ENCODE peak calls at places on chromosomes 2 and 18, in nine cellular contexts. One of them, this sample, is unnamed.

GRCh38 chr2:47653909-47654789 is 128.8 kb upstream of the MSH6 start:
- DNase-seq in fibroblast of lung: peak
- DNase-seq in neural crest cell: peak
- DNase-seq in tibial nerve: no peak
- DNase-seq in NCI-H1694: no peak
- DNase-seq in GM12865: peak
- DNase-seq in NCI-H2171: no peak
- DNase-seq in CD8-positive, alpha-beta T cell: no peak
- DNase-seq in cardiac septum: peak
- DNase-seq in this sample: peak

GRCh38 chr2:199692489-199692888 is 158.5 kb downstream of the FTCDNL1 start:
- DNase-seq in CD8-positive, alpha-beta T cell: no peak
- DNase-seq in NCI-H1694: no peak
- DNase-seq in cardiac septum: no peak
- DNase-seq in fibroblast of lung: no peak
- DNase-seq in tibial nerve: no peak
- DNase-seq in neural crest cell: no peak
- DNase-seq in GM12865: no peak
- DNase-seq in NCI-H2171: no peak
- DNase-seq in this sample: no peak

GRCh38 chr2:175676813-175677212 is 325.3 kb downstream of the LNPK start:
- DNase-seq in cardiac septum: no peak
- DNase-seq in NCI-H1694: no peak
- DNase-seq in fibroblast of lung: no peak
- DNase-seq in NCI-H2171: no peak
- DNase-seq in tibial nerve: no peak
- DNase-seq in CD8-positive, alpha-beta T cell: no peak
- DNase-seq in GM12865: no peak
- DNase-seq in neural crest cell: no peak
- DNase-seq in this sample: no peak

GRCh38 chr2:2333076-2333475 is 2.0 kb upstream of the MYT1L start:
- DNase-seq in fibroblast of lung: no peak
- DNase-seq in NCI-H1694: peak
- DNase-seq in GM12865: no peak
- DNase-seq in CD8-positive, alpha-beta T cell: no peak
- DNase-seq in tibial nerve: no peak
- DNase-seq in neural crest cell: no peak
- DNase-seq in NCI-H2171: peak
- DNase-seq in cardiac septum: no peak
- DNase-seq in this sample: no peak

GRCh38 chr18:55283309-55283708 is 304.7 kb downstream of the TCF4 start:
- DNase-seq in NCI-H1694: no peak
- DNase-seq in cardiac septum: no peak
- DNase-seq in tibial nerve: no peak
- DNase-seq in CD8-positive, alpha-beta T cell: no peak
- DNase-seq in neural crest cell: no peak
- DNase-seq in GM12865: peak
- DNase-seq in fibroblast of lung: no peak
- DNase-seq in NCI-H2171: no peak
- DNase-seq in this sample: no peak

GRCh38 chr2:72933646-72934151 is 16.4 kb downstream of the EMX1 start:
- DNase-seq in GM12865: no peak
- DNase-seq in cardiac septum: no peak
- DNase-seq in fibroblast of lung: no peak
- DNase-seq in CD8-positive, alpha-beta T cell: no peak
- DNase-seq in neural crest cell: no peak
- DNase-seq in NCI-H1694: no peak
- DNase-seq in NCI-H2171: no peak
- DNase-seq in tibial nerve: no peak
- DNase-seq in this sample: no peak

GRCh38 chr18:24917767-24918166 is 434.2 kb downstream of the ZNF521 start:
- DNase-seq in NCI-H2171: no peak
- DNase-seq in GM12865: no peak
- DNase-seq in neural crest cell: no peak
- DNase-seq in fibroblast of lung: no peak
- DNase-seq in CD8-positive, alpha-beta T cell: no peak
- DNase-seq in tibial nerve: no peak
- DNase-seq in NCI-H1694: no peak
- DNase-seq in cardiac septum: no peak
- DNase-seq in this sample: no peak

GRCh38 chr2:171248205-171248662 is 87.5 kb upstream of the TLK1 start:
- DNase-seq in CD8-positive, alpha-beta T cell: peak
- DNase-seq in NCI-H2171: no peak
- DNase-seq in neural crest cell: no peak
- DNase-seq in tibial nerve: no peak
- DNase-seq in fibroblast of lung: no peak
- DNase-seq in GM12865: no peak
- DNase-seq in cardiac septum: no peak
- DNase-seq in NCI-H1694: no peak
- DNase-seq in this sample: no peak

GRCh38 chr2:153495725-153496124 is 17.2 kb upstream of the RPRM start:
- DNase-seq in neural crest cell: no peak
- DNase-seq in fibroblast of lung: no peak
- DNase-seq in NCI-H1694: no peak
- DNase-seq in tibial nerve: no peak
- DNase-seq in GM12865: no peak
- DNase-seq in NCI-H2171: no peak
- DNase-seq in cardiac septum: no peak
- DNase-seq in CD8-positive, alpha-beta T cell: no peak
- DNase-seq in this sample: no peak

This sample was measured in lower leg skin.